ENCODE peak calls at places on chromosomes 3 and 15, in five cellular contexts. N, O, C, R and U are unnamed samples.

GRCh38 chr3:165725296-165725695 is 111.9 kb downstream of the BCHE start:
- DNase-seq in C (no peak), N (no peak), O (no peak), R (no peak), U (no peak)

GRCh38 chr3:132180337-132180791 is 136.8 kb upstream of the ACP3 start:
- DNase-seq in O (peak; percentile 31), R (peak; percentile 22), N (peak; percentile 65), C (peak; percentile 60), U (peak; percentile 83)

GRCh38 chr3:186107148-186108105 is 1.5 kb downstream of the ETV5 start:
- DNase-seq in R (peak; percentile 49), O (peak; percentile 57), C (peak; percentile 77), N (peak; percentile 62), U (peak; percentile 93)

GRCh38 chr3:51940648-51941421 is 869 bp downstream of the RRP9 start:
- DNase-seq in O (no peak), C (no peak), N (peak; percentile 56), R (no peak), U (no peak)

GRCh38 chr3:48268381-48268935 is 27.6 kb downstream of the ZNF589 start:
- DNase-seq in C (no peak), O (no peak), N (no peak), R (no peak), U (no peak)

GRCh38 chr3:83354205-83354604 is 1592.8 kb upstream of the GBE1 start:
- DNase-seq in C (no peak), N (no peak), R (no peak), O (no peak), U (no peak)

GRCh38 chr15:98668566-98669308 is 20.4 kb downstream of the IGF1R start:
- DNase-seq in N (peak; percentile 44), R (no peak), O (no peak), C (no peak), U (no peak)

GRCh38 chr15:89899303-89899946 is 5.6 kb upstream of the AP3S2 start:
- DNase-seq in C (peak; percentile 65), N (no peak), R (no peak), O (no peak), U (no peak)

GRCh38 chr3:185134532-185134931 is 18.3 kb downstream of the C3orf70 start:
- DNase-seq in N (no peak), O (no peak), R (no peak), C (no peak), U (no peak)

GRCh38 chr3:71672302-71672701 is 52.9 kb downstream of the EIF4E3 start:
- DNase-seq in C (no peak), R (no peak), O (no peak), N (no peak), U (no peak)

GRCh38 chr3:128935922-128936321 is 56.5 kb downstream of the ACAD9 start:
- DNase-seq in C (no peak), R (no peak), N (no peak), O (no peak), U (no peak)

GRCh38 chr15:58227706-58228543 is 89.7 kb downstream of the AQP9 start:
- DNase-seq in R (peak; percentile 54), C (peak; percentile 84), N (peak; percentile 82), O (peak; percentile 79), U (peak; percentile 86)